ENCODE peak calls at places on chromosomes 16 and 17, in seven cellular contexts. J is SK-N-SH; Z is HCEC 1CT; N is memory B cell; L is activated T-helper 1 cell treated with anti-CD3 and anti-CD28 coated beads, Interleukin-2, amount 50 U/mL, for 16 hours; B is fibroblast of mammary gland; U is suprapubic skin. S is an unnamed sample.

GRCh38 chr17:1928976-1929375 is 96.2 kb downstream of the RTN4RL1 start:
- DNase-seq in J (no peak), Z (no peak), B (no peak), U (no peak), N (no peak), L (no peak), S (no peak)

GRCh38 chr17:44353656-44354331 is 8.7 kb downstream of the GRN start:
- DNase-seq in N (no peak), J (no peak), Z (no peak), B (peak), U (no peak), L (no peak), S (no peak)

GRCh38 chr16:89973654-89974335 is 25.2 kb downstream of the DEF8 start:
- DNase-seq in N (no peak), J (no peak), U (no peak), L (no peak), Z (no peak), B (no peak), S (peak)

GRCh38 chr16:27450836-27451341 is 48.9 kb downstream of the IL21R start:
- DNase-seq in U (no peak), N (no peak), Z (peak), J (no peak), L (no peak), B (peak), S (peak)

GRCh38 chr16:4702466-4702808 is 9.1 kb downstream of the NUDT16L1 start:
- DNase-seq in U (no peak), L (no peak), Z (no peak), J (no peak), B (no peak), N (no peak), S (no peak)

GRCh38 chr17:45334701-45335677 is 18.2 kb upstream of the MAP3K14 start:
- DNase-seq in L (no peak), J (no peak), B (no peak), N (no peak), U (peak), Z (no peak), S (no peak)

GRCh38 chr16:30096862-30097563 is 1.0 kb upstream of the YPEL3 start:
- DNase-seq in B (no peak), U (no peak), J (no peak), N (no peak), L (no peak), Z (no peak), S (peak)

GRCh38 chr16:67951485-67951884 is 7.6 kb upstream of the LCAT start:
- DNase-seq in L (no peak), U (no peak), Z (no peak), N (no peak), J (no peak), B (no peak), S (no peak)

GRCh38 chr17:39665642-39666221 is 583 bp downstream of the TCAP start:
- DNase-seq in Z (no peak), B (no peak), L (no peak), U (no peak), N (no peak), J (peak), S (no peak)

GRCh38 chr17:81387235-81388060 is 7.8 kb upstream of the BAHCC1 start:
- DNase-seq in U (no peak), B (peak), N (no peak), L (no peak), J (peak), Z (peak), S (peak)

GRCh38 chr17:75486151-75486550 is 29.2 kb downstream of the CASKIN2 start:
- DNase-seq in N (no peak), J (no peak), B (no peak), U (no peak), Z (no peak), L (no peak), S (no peak)

GRCh38 chr17:42679001-42679491 is 2.3 kb upstream of the PLEKHH3 start:
- DNase-seq in L (no peak), J (no peak), Z (peak), U (peak), N (no peak), B (peak), S (peak)

S was measured in GM12865.